ENCODE peak calls at places on chromosomes 2 and 18, in four cellular contexts. X is GM20000, N is IMR-90, A is thoracic aorta. T is an unnamed sample.

GRCh38 chr2:11022064-11022463 is 110.3 kb downstream of the KCNF1 start:
- DNase-seq in X (no peak), N (no peak), A (no peak), T (no peak)

GRCh38 chr2:135782231-135782630 is 40.6 kb downstream of the UBXN4 start:
- DNase-seq in X (no peak), N (no peak), A (no peak), T (no peak)

GRCh38 chr2:199975297-199975895 is 20.0 kb downstream of the MAIP1 start:
- DNase-seq in X (no peak), N (peak), A (no peak), T (peak)

GRCh38 chr2:72980535-72981217 is 63.4 kb downstream of the EMX1 start:
- DNase-seq in X (no peak), N (peak), A (no peak), T (peak)

GRCh38 chr2:188725981-188726380 is 248.2 kb upstream of the COL3A1 start:
- DNase-seq in X (no peak), N (peak), A (no peak), T (peak)

GRCh38 chr2:109371481-109372170 is 242.1 kb downstream of the SEPTIN10 start:
- DNase-seq in X (no peak), N (no peak), A (no peak), T (no peak)

GRCh38 chr2:132416080-132416911 is at the start of gene GPR39:
- DNase-seq in X (no peak), N (peak), A (peak), T (peak)

GRCh38 chr2:12304494-12305228 is 412.1 kb upstream of the TRIB2 start:
- DNase-seq in X (no peak), N (peak), A (no peak), T (peak)

GRCh38 chr2:67604360-67604759 is 207.2 kb downstream of the ETAA1 start:
- DNase-seq in X (no peak), N (peak), A (no peak), T (no peak)

GRCh38 chr2:126655066-126655465 is 892 bp upstream of the GYPC start:
- DNase-seq in X (no peak), N (peak), A (no peak), T (no peak)

GRCh38 chr2:36507408-36507812 is 90.6 kb downstream of the FEZ2 start:
- DNase-seq in X (peak), N (peak), A (no peak), T (peak)

GRCh38 chr2:157194844-157195243 is 62.7 kb upstream of the GALNT5 start:
- DNase-seq in X (no peak), N (no peak), A (no peak), T (no peak)

GRCh38 chr2:176967911-176968451 is 244.6 kb upstream of the HNRNPA3 start:
- DNase-seq in X (no peak), N (no peak), A (no peak), T (no peak)

GRCh38 chr2:138581909-138582308 is 80.3 kb downstream of the SPOPL start:
- DNase-seq in X (no peak), N (no peak), A (no peak), T (no peak)

GRCh38 chr2:178449700-178450573 is 1.0 kb downstream of the PRKRA start:
- DNase-seq in X (peak), N (peak), A (no peak), T (peak)

GRCh38 chr2:234203135-234203984 is 152.9 kb downstream of the SPP2 start:
- DNase-seq in X (no peak), N (peak), A (no peak), T (peak)

GRCh38 chr2:10382313-10383061 is 65.6 kb downstream of the ODC1 start:
- DNase-seq in X (no peak), N (no peak), A (no peak), T (no peak)

GRCh38 chr18:3360211-3360610 is 89.8 kb upstream of the TGIF1 start:
- DNase-seq in X (no peak), N (no peak), A (no peak), T (no peak)

GRCh38 chr18:56377161-56377560 is 261.2 kb downstream of the TXNL1 start:
- DNase-seq in X (no peak), N (no peak), A (no peak), T (peak)

GRCh38 chr18:71075147-71075546 is 786.3 kb downstream of the SOCS6 start:
- DNase-seq in X (no peak), N (no peak), A (no peak), T (no peak)

GRCh38 chr2:68807821-68808266 is 63.4 kb downstream of the BMP10 start:
- DNase-seq in X (no peak), N (peak), A (no peak), T (peak)

GRCh38 chr2:177030391-177031000 is 182.1 kb upstream of the HNRNPA3 start:
- DNase-seq in X (no peak), N (no peak), A (no peak), T (no peak)

GRCh38 chr18:23871410-23871809 is 143.1 kb upstream of the TTC39C start:
- DNase-seq in X (peak), N (no peak), A (no peak), T (no peak)

GRCh38 chr18:10252494-10252893 is 201.9 kb upstream of the APCDD1 start:
- DNase-seq in X (no peak), N (no peak), A (no peak), T (no peak)

GRCh38 chr18:9731380-9731779 is 23.3 kb downstream of the RAB31 start:
- DNase-seq in X (no peak), N (peak), A (no peak), T (no peak)

GRCh38 chr2:222451270-222451674 is 26.9 kb downstream of the SGPP2 start:
- DNase-seq in X (peak), N (no peak), A (no peak), T (peak)

GRCh38 chr18:9876867-9877654 is 8.7 kb upstream of the TXNDC2 start:
- DNase-seq in X (no peak), N (peak), A (no peak), T (peak)

GRCh38 chr2:173090973-173091660 is 15.5 kb downstream of the MAP3K20 start:
- DNase-seq in X (no peak), N (no peak), A (no peak), T (peak)
- TF ChIP-seq CTCF in X (no peak), N (peak), A (no peak), T (peak)

DNA sequence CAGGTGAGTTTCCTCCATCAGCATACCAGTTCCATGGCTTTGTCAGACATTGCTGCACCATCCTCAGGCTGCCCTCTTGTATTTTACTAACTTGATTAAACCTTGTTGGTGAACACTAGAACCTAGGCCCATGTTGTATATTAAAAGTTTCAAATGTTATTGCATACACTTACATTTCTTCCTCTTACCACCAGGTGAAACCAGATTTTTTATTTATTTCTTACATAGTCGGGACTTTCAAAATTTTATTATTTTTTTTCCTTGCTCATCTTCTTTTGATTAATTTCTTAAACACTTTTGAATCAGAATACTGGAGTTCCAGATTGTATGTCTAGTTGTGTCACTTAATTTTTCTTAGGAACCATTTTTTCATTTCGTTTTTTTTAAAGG is 5.9 kb downstream of the CERS6 start:
- DNase-seq in X (no peak), N (no peak), A (no peak), T (no peak)
- TF ChIP-seq CTCF in X (no peak), N (no peak), A (no peak), T (no peak)

GRCh38 chr2:216108310-216108966 is 710 bp upstream of the XRCC5 start:
- DNase-seq in X (no peak), N (no peak), A (no peak), T (no peak)

GRCh38 chr2:216110620-216111019 is 1.5 kb downstream of the XRCC5 start:
- DNase-seq in X (no peak), N (no peak), A (no peak), T (no peak)

GRCh38 chr2:216111122-216111521 is 2.0 kb downstream of the XRCC5 start:
- DNase-seq in X (no peak), N (no peak), A (no peak), T (no peak)

GRCh38 chr2:216108967-216109921 is at the start of gene XRCC5:
- DNase-seq in X (peak), N (peak), A (peak), T (peak)

DNA sequence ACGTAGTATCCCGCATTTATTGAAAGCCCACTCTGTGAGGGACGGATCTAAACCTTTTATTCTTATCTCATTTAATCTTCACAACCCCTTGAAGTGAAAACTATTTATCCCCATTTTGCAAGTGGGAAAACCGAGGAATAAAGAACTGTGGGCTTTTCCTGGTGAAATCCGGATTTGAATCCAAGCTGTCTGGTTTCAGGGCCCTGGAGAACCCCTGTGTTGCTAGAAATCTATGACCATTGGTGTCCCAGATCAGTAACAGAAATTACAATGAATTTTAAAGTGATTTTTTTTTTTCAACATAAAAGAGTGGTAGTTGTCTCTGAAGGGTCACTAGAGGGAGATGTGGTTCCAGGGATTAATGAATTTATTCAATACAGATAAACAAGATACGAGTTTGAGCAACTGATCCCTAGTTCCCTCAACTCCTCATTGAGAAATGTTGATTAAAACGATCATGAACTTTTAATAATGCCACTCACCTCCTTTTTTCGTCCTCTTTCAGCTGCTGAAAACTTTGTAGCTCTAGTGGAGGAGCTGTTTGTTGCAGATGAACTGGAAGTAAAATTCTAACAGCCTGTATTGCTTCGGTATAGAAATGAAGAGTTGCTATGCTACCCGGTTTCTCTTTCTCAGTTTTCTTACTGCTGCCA is 940 bp downstream of the XRCC5 start:
- DNase-seq in X (no peak), N (peak), A (no peak), T (peak)
- TF ChIP-seq CTCF in X (no peak), N (peak), A (no peak), T (peak)

GRCh38 chr18:37294951-37295350 is 270.6 kb downstream of the CELF4 start:
- DNase-seq in X (no peak), N (no peak), A (no peak), T (no peak)
- TF ChIP-seq CTCF in X (no peak), N (no peak), A (no peak), T (peak)

T was measured in fibroblast of villous mesenchyme.